ENCODE peak calls at places on chromosome 22, in five cellular contexts. A is WTC11, I is progenitor cell of endocrine pancreas, L is fibroblast of mammary gland, X is cardiac muscle cell. F is an unnamed sample.

GRCh38 chr22:20551805-20552449 is 44.5 kb downstream of the MED15 start:
- DNase-seq in L (no peak), A (no peak), X (no peak), I (no peak), F (no peak)

GRCh38 chr22:23072035-23072910 is 2.0 kb downstream of the GNAZ start:
- DNase-seq in L (no peak), I (no peak), X (no peak), A (no peak), F (no peak)

GRCh38 chr22:38314992-38315800 is 2.0 kb downstream of the CSNK1E start:
- DNase-seq in L (peak), X (no peak), A (no peak), I (no peak), F (no peak)

GRCh38 chr22:37426532-37427127 is 649 bp downstream of the ELFN2 start:
- DNase-seq in I (no peak), L (no peak), X (no peak), A (no peak), F (no peak)

GRCh38 chr22:38110863-38111852 is 674 bp upstream of the BAIAP2L2 start:
- DNase-seq in A (peak), X (no peak), I (no peak), L (no peak), F (peak)

GRCh38 chr22:30127749-30128166 is 47.5 kb downstream of the HORMAD2 start:
- DNase-seq in L (peak), I (no peak), A (no peak), X (no peak), F (no peak)

GRCh38 chr22:48796295-48797015 is 1031.2 kb downstream of the BRD1 start:
- DNase-seq in A (peak), L (no peak), I (no peak), X (no peak), F (no peak)

GRCh38 chr22:30340911-30341685 is 14.4 kb upstream of the TBC1D10A start:
- DNase-seq in X (no peak), I (no peak), L (no peak), A (no peak), F (no peak)

GRCh38 chr22:48871176-48871840 is 956.4 kb downstream of the BRD1 start:
- DNase-seq in A (no peak), X (no peak), L (no peak), I (no peak), F (no peak)

GRCh38 chr22:46274381-46274780 is 6.6 kb downstream of the TTC38 start:
- DNase-seq in A (no peak), I (no peak), X (no peak), L (no peak), F (no peak)

GRCh38 chr22:24728790-24729637 is 45.5 kb downstream of the PIWIL3 start:
- DNase-seq in X (peak), A (no peak), I (no peak), L (peak), F (peak)

GRCh38 chr22:22902247-22902962 is 14.8 kb downstream of the IGLL5 start:
- DNase-seq in I (no peak), A (peak), L (no peak), X (no peak), F (no peak)

GRCh38 chr22:22710719-22711531 is 66.5 kb downstream of the GGTLC2 start:
- DNase-seq in L (peak), X (no peak), I (peak), A (peak), F (peak)

GRCh38 chr22:35630387-35630793 is 13.3 kb upstream of the MB start:
- DNase-seq in X (peak), A (no peak), L (peak), I (no peak), F (no peak)

GRCh38 chr22:46696225-46696518 is 41.9 kb downstream of the CERK start:
- DNase-seq in A (no peak), X (no peak), L (no peak), I (no peak), F (no peak)

GRCh38 chr22:44291265-44292006 is 21.3 kb downstream of the SHISAL1 start:
- DNase-seq in A (no peak), L (peak), X (no peak), I (no peak), F (no peak)

GRCh38 chr22:45240137-45240809 is 421 bp downstream of the KIAA0930 start:
- DNase-seq in L (no peak), X (no peak), I (no peak), A (no peak), F (peak)

GRCh38 chr22:40401532-40401931 is 31.1 kb downstream of the SGSM3 start:
- DNase-seq in X (no peak), A (no peak), L (no peak), I (no peak), F (no peak)

GRCh38 chr22:20015187-20015625 is 1.4 kb downstream of the ARVCF start:
- DNase-seq in I (no peak), X (no peak), A (no peak), L (no peak), F (no peak)

GRCh38 chr22:19733755-19734154 is 10.4 kb downstream of the GP1BB start:
- DNase-seq in X (no peak), I (no peak), L (no peak), A (no peak), F (no peak)

GRCh38 chr22:20875296-20875695 is 16.5 kb downstream of the SNAP29 start:
- DNase-seq in L (no peak), I (no peak), X (no peak), A (no peak), F (no peak)

GRCh38 chr22:26170795-26171194 is 1.5 kb downstream of the SEZ6L start:
- DNase-seq in L (no peak), I (peak), X (peak), A (peak), F (peak)

GRCh38 chr22:37330200-37331033 is 48.1 kb downstream of the CYTH4 start:
- DNase-seq in I (peak), A (peak), L (peak), X (peak), F (peak)

GRCh38 chr22:33785283-33785991 is 134.8 kb downstream of the LARGE1 start:
- DNase-seq in A (no peak), X (no peak), I (no peak), L (peak), F (no peak)

GRCh38 chr22:36384766-36385400 is 2.9 kb downstream of the MYH9 start:
- DNase-seq in X (no peak), I (no peak), L (no peak), A (peak), F (peak)

GRCh38 chr22:38062782-38063181 is 5.6 kb downstream of the PICK1 start:
- DNase-seq in A (no peak), I (no peak), L (no peak), X (no peak), F (no peak)

GRCh38 chr22:34833982-34834510 is 231.9 kb upstream of the ISX start:
- DNase-seq in X (no peak), L (no peak), I (no peak), A (no peak), F (no peak)

GRCh38 chr22:29633514-29634312 is 30.3 kb downstream of the NF2 start:
- DNase-seq in I (no peak), L (no peak), X (no peak), A (no peak), F (no peak)

GRCh38 chr22:37690901-37691504 is 4.9 kb downstream of the NOL12 start:
- DNase-seq in I (no peak), A (no peak), L (no peak), X (no peak), F (no peak)

GRCh38 chr22:29044657-29045176 is 16.9 kb downstream of the C22orf31 start:
- DNase-seq in L (peak), I (no peak), A (no peak), X (no peak), F (no peak)

GRCh38 chr22:37193629-37194191 is 5.7 kb upstream of the C1QTNF6 start:
- DNase-seq in L (peak), X (no peak), I (no peak), A (no peak), F (peak)

GRCh38 chr22:29726104-29726503 is 6.3 kb downstream of the CABP7 start:
- DNase-seq in A (no peak), I (no peak), L (no peak), X (no peak), F (no peak)

GRCh38 chr22:43210631-43211515 is 23.9 kb upstream of the TTLL12 start:
- DNase-seq in X (no peak), L (no peak), A (no peak), I (no peak), F (no peak)

GRCh38 chr22:24417901-24418641 is 9.3 kb upstream of the ADORA2A start:
- DNase-seq in X (no peak), L (peak), I (no peak), A (no peak), F (no peak)

GRCh38 chr22:19772422-19772672 is 11.8 kb downstream of the TBX1 start:
- DNase-seq in X (no peak), I (no peak), A (peak), L (no peak), F (no peak)

DNA sequence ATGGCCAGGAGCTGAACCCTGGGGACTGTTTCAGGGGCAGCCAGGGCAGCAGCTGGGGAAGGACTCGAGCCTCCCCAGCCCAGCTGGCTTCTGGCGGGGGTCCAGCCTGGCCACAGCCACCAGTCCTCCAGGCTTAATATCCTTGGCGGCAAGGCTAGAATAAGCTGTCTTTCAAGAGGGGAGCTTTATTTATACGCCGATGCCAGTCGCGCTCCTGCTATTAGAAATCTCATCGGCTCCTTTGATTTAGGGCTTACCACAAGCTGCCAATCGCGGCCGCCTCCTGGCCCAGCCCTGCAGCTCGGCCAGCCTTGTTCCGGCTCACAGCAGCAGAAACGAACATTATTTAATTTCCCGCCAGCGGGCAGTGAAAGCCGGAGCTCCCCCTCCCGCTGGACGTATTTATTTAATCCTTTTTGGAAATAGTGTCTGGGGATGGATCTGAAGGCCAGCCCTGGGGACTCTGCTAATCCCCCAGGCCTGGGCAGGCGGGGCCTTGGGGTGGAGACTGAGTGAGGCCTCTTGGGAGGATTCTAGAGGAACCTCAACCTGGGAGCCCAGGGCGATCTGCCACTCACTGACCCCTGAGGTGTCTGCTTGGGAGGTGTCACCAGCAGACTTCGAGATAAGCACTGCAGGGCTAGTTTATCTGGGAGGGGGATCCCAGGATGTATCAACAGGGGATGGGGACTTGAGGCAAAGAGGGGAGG is 363.1 kb downstream of the MN1 start:
- DNase-seq in I (no peak), A (no peak), L (no peak), X (no peak), F (peak)
- TF ChIP-seq CTCF in I (no peak), A (no peak), L (no peak), X (no peak), F (no peak)

GRCh38 chr22:31952094-31952401 is 7.7 kb downstream of the YWHAH start:
- DNase-seq in A (no peak), X (no peak), L (no peak), I (no peak), F (no peak)
- TF ChIP-seq CTCF in A (no peak), X (peak), L (peak), I (no peak), F (no peak)

GRCh38 chr22:50626314-50626855 is 1.6 kb downstream of the ARSA start:
- DNase-seq in L (no peak), I (no peak), A (no peak), X (no peak), F (no peak)

GRCh38 chr22:50626856-50627451 is 998 bp downstream of the ARSA start:
- DNase-seq in A (no peak), X (no peak), I (no peak), L (no peak), F (no peak)

GRCh38 chr22:50625131-50625567 is 2.8 kb downstream of the ARSA start:
- DNase-seq in I (no peak), L (no peak), A (no peak), X (no peak), F (no peak)

GRCh38 chr22:50624347-50625130 is 3.4 kb downstream of the ARSA start:
- DNase-seq in I (no peak), L (no peak), X (no peak), A (no peak), F (no peak)

GRCh38 chr22:50625568-50626313 is 2.2 kb downstream of the ARSA start:
- DNase-seq in A (peak), L (no peak), X (no peak), I (no peak), F (no peak)
- TF ChIP-seq CTCF in A (no peak), L (peak), X (no peak), I (no peak), F (no peak)

GRCh38 chr22:27749597-27750225 is 51.8 kb downstream of the MN1 start:
- DNase-seq in A (peak), X (peak), I (no peak), L (no peak), F (peak)

GRCh38 chr22:27748355-27749168 is 53.0 kb downstream of the MN1 start:
- DNase-seq in I (no peak), L (peak), X (no peak), A (peak), F (no peak)

GRCh38 chr22:27745809-27746208 is 55.7 kb downstream of the MN1 start:
- DNase-seq in A (no peak), L (no peak), I (no peak), X (no peak), F (no peak)

GRCh38 chr22:27746918-27747317 is 54.6 kb downstream of the MN1 start:
- DNase-seq in I (no peak), X (no peak), L (no peak), A (no peak), F (no peak)

GRCh38 chr22:27747396-27748256 is 53.9 kb downstream of the MN1 start:
- DNase-seq in L (peak), I (no peak), A (peak), X (no peak), F (no peak)
- TF ChIP-seq CTCF in L (peak), I (peak), A (peak), X (peak), F (no peak)